ENCODE peak calls at places on chromosomes 3 and 15, in five cellular contexts. N is A549; U is activated T-cell treated with anti-CD3 and anti-CD28 coated beads, Interleukin-2, amount 50 U/mL, for 72 hours; B is pancreas; K is PC-3. Z is an unnamed sample.

GRCh38 chr3:139456391-139456790 is 19.9 kb downstream of the RBP2 start:
- DNase-seq in N (no peak), U (no peak), B (no peak), K (no peak), Z (no peak)

GRCh38 chr15:61671736-61672135 is 388.5 kb downstream of the VPS13C start:
- DNase-seq in N (no peak), U (no peak), B (no peak), K (no peak), Z (no peak)

GRCh38 chr3:10344147-10344943 is 23.4 kb upstream of the SEC13 start:
- DNase-seq in N (peak), U (peak), B (peak), K (peak), Z (peak)

GRCh38 chr15:30859091-30859874 is 44.4 kb upstream of the FAN1 start:
- DNase-seq in N (peak), U (peak), B (no peak), K (peak), Z (no peak)

GRCh38 chr3:11510001-11510760 is 133.5 kb downstream of the VGLL4 start:
- DNase-seq in N (no peak), U (no peak), B (no peak), K (no peak), Z (no peak)

GRCh38 chr3:169627789-169628188 is 35.7 kb downstream of the MECOM start:
- DNase-seq in N (no peak), U (no peak), B (no peak), K (no peak), Z (no peak)

GRCh38 chr3:39378092-39378491 is 5.1 kb upstream of the SLC25A38 start:
- DNase-seq in N (peak), U (peak), B (no peak), K (peak), Z (no peak)

GRCh38 chr3:52633786-52634185 is 51.9 kb downstream of the PBRM1 start:
- DNase-seq in N (no peak), U (no peak), B (no peak), K (no peak), Z (no peak)

GRCh38 chr3:116770815-116771450 is 61.4 kb downstream of the TUSC7 start:
- DNase-seq in N (peak), U (peak), B (peak), K (peak), Z (peak)

GRCh38 chr3:178451799-178452198 is 84.4 kb upstream of the KCNMB2 start:
- DNase-seq in N (no peak), U (no peak), B (no peak), K (no peak), Z (no peak)

GRCh38 chr3:28590851-28591250 is 242.2 kb upstream of the AZI2 start:
- DNase-seq in N (no peak), U (no peak), B (no peak), K (no peak), Z (no peak)